ENCODE peak calls at places on chromosomes 7 and 10, in four cellular contexts. E is T-helper 1 cell, H is hypothalamus, Y is mesenchymal stem cell. J is an unnamed sample.

GRCh38 chr7:54897891-54898290 is 120.9 kb upstream of the EGFR start:
- DNase-seq in Y (no peak), H (no peak), E (no peak), J (no peak)

GRCh38 chr7:155377837-155378579 is 79.9 kb upstream of the EN2 start:
- DNase-seq in H (no peak), Y (peak), E (no peak), J (no peak)

GRCh38 chr10:101032637-101033201 is 1.7 kb downstream of the SFXN3 start:
- DNase-seq in E (no peak), Y (peak), H (peak), J (no peak)

GRCh38 chr10:63166742-63167258 is 33.7 kb downstream of the NRBF2 start:
- DNase-seq in E (peak), Y (peak), H (no peak), J (no peak)

GRCh38 chr7:137395425-137395824 is 51.9 kb upstream of the PTN start:
- DNase-seq in H (peak), E (no peak), Y (no peak), J (no peak)

GRCh38 chr7:105619590-105619989 is 38.3 kb upstream of the EFCAB10 start:
- DNase-seq in E (no peak), Y (no peak), H (no peak), J (no peak)

GRCh38 chr10:112821663-112822062 is 128.4 kb upstream of the TCF7L2 start:
- DNase-seq in Y (peak), E (no peak), H (no peak), J (no peak)

GRCh38 chr7:44213872-44214595 is 13.3 kb downstream of the YKT6 start:
- DNase-seq in Y (peak), H (no peak), E (peak), J (no peak)

GRCh38 chr10:125034671-125035070 is 92.7 kb downstream of the ZRANB1 start:
- DNase-seq in H (no peak), E (no peak), Y (no peak), J (no peak)

GRCh38 chr10:49383853-49384252 is 12.0 kb downstream of the DRGX start:
- DNase-seq in Y (no peak), H (no peak), E (no peak), J (no peak)

GRCh38 chr7:135678612-135679575 is 16.6 kb downstream of the STMP1 start:
- DNase-seq in E (no peak), H (no peak), Y (no peak), J (no peak)

GRCh38 chr7:100401811-100402210 is 26.7 kb downstream of the ZCWPW1 start:
- DNase-seq in E (no peak), H (no peak), Y (no peak), J (no peak)

GRCh38 chr10:58435297-58435696 is 50.1 kb downstream of the TFAM start:
- DNase-seq in E (no peak), Y (peak), H (no peak), J (no peak)

GRCh38 chr10:84632866-84633265 is 304.5 kb downstream of the CCSER2 start:
- DNase-seq in H (no peak), E (no peak), Y (no peak), J (no peak)

GRCh38 chr7:123440202-123440601 is 94.2 kb downstream of the IQUB start:
- DNase-seq in Y (no peak), E (no peak), H (no peak), J (no peak)

GRCh38 chr10:78955206-78955605 is 113.6 kb upstream of the ZMIZ1 start:
- DNase-seq in Y (no peak), H (no peak), E (no peak), J (no peak)

GRCh38 chr10:72567421-72567820 is 58.5 kb downstream of the MICU1 start:
- DNase-seq in H (no peak), Y (peak), E (no peak), J (no peak)

GRCh38 chr7:42338231-42339222 is 101.5 kb upstream of the GLI3 start:
- DNase-seq in H (no peak), E (no peak), Y (peak), J (no peak)

GRCh38 chr7:39504963-39505362 is 61.2 kb upstream of the YAE1 start:
- DNase-seq in E (no peak), Y (peak), H (no peak), J (no peak)

GRCh38 chr7:158391541-158391940 is 196.1 kb downstream of the PTPRN2 start:
- DNase-seq in Y (no peak), E (no peak), H (no peak), J (no peak)

GRCh38 chr10:62230344-62231138 is 38.1 kb downstream of the RTKN2 start:
- DNase-seq in H (no peak), Y (no peak), E (no peak), J (no peak)

GRCh38 chr7:109126404-109127050 is 556.9 kb downstream of the DNAJB9 start:
- DNase-seq in H (no peak), E (no peak), Y (no peak), J (no peak)

GRCh38 chr10:13001041-13001886 is at the start of gene CCDC3:
- DNase-seq in E (no peak), Y (peak), H (no peak), J (no peak)

GRCh38 chr10:78473016-78473415 is 439.4 kb downstream of the RPS24 start:
- DNase-seq in Y (no peak), E (no peak), H (no peak), J (no peak)

GRCh38 chr10:90418869-90419652 is 438.8 kb downstream of the HTR7 start:
- DNase-seq in Y (peak), H (no peak), E (no peak), J (no peak)

GRCh38 chr7:73850781-73851207 is 8.5 kb upstream of the METTL27 start:
- DNase-seq in H (no peak), E (no peak), Y (peak), J (no peak)

GRCh38 chr10:112804036-112804435 is 146.0 kb upstream of the TCF7L2 start:
- DNase-seq in Y (no peak), H (no peak), E (no peak), J (no peak)

GRCh38 chr10:88113657-88114272 is 250.3 kb downstream of the PTEN start:
- DNase-seq in H (no peak), Y (no peak), E (no peak), J (no peak)

GRCh38 chr10:22655312-22655973 is 58.9 kb downstream of the PIP4K2A start:
- DNase-seq in E (no peak), Y (peak), H (no peak), J (no peak)

GRCh38 chr10:130463876-130464360 is 327.7 kb downstream of the GLRX3 start:
- DNase-seq in H (no peak), E (no peak), Y (no peak), J (no peak)

GRCh38 chr7:30556854-30557644 is 37.6 kb upstream of the GARS1 start:
- DNase-seq in H (no peak), E (no peak), Y (no peak), J (no peak)

GRCh38 chr7:4211261-4211660 is 470.8 kb upstream of the FOXK1 start:
- DNase-seq in Y (no peak), E (no peak), H (no peak), J (no peak)